ENCODE peak calls at places on chromosomes 7 and 10, in eight cellular contexts. R is IMR-90, J is neural progenitor cell, C is endothelial cell of umbilical vein, G is astrocyte, O is GM23248, X is mammary epithelial cell, I is HepG2. T is an unnamed sample.

GRCh38 chr10:130809761-130810515 is 501.6 kb downstream of the TCERG1L start:
- DNase-seq in X (no peak), O (no peak), G (no peak), C (no peak), R (no peak), I (no peak), J (no peak), T (no peak)

GRCh38 chr7:3578399-3578798 is 277.3 kb downstream of the SDK1 start:
- DNase-seq in J (no peak), G (no peak), I (no peak), C (no peak), O (no peak), X (no peak), R (no peak), T (no peak)

GRCh38 chr7:21867816-21868646 is 77.7 kb downstream of the CDCA7L start:
- DNase-seq in X (no peak), I (no peak), R (no peak), J (no peak), G (no peak), C (no peak), O (no peak), T (no peak)

GRCh38 chr10:129055966-129056365 is 411.1 kb upstream of the MGMT start:
- DNase-seq in R (no peak), X (no peak), C (no peak), G (no peak), I (no peak), J (peak; percentile 81), O (no peak), T (no peak)

GRCh38 chr7:105787071-105787470 is 89.3 kb downstream of the ATXN7L1 start:
- DNase-seq in C (no peak), X (peak; percentile 83), I (no peak), G (no peak), R (no peak), O (no peak), J (no peak), T (no peak)

GRCh38 chr10:11835704-11836103 is 12.5 kb downstream of the PROSER2 start:
- DNase-seq in R (no peak), I (no peak), X (no peak), J (no peak), O (no peak), G (no peak), C (no peak), T (no peak)

GRCh38 chr7:6165075-6165474 is 107.3 kb downstream of the CYTH3 start:
- DNase-seq in O (no peak), C (no peak), I (no peak), G (no peak), J (no peak), X (no peak), R (no peak), T (no peak)

GRCh38 chr7:2698581-2699288 is 10.7 kb downstream of the AMZ1 start:
- DNase-seq in R (no peak), J (no peak), O (no peak), X (no peak), C (no peak), G (no peak), I (no peak), T (peak; percentile 35)

GRCh38 chr7:46784746-46785145 is 797.2 kb downstream of the TNS3 start:
- DNase-seq in G (peak; percentile 81), R (peak; percentile 73), J (no peak), C (peak; percentile 91), O (peak; percentile 67), I (no peak), X (peak; percentile 90), T (peak; percentile 84)

GRCh38 chr7:70098133-70098561 is 499.9 kb downstream of the AUTS2 start:
- DNase-seq in G (peak; percentile 11), O (no peak), C (no peak), R (no peak), J (no peak), I (no peak), X (no peak), T (no peak)

GRCh38 chr7:107122483-107122882 is 46.3 kb upstream of the HBP1 start:
- DNase-seq in G (no peak), J (no peak), X (no peak), C (no peak), R (peak; percentile 85), I (no peak), O (peak; percentile 29), T (no peak)

GRCh38 chr7:55094122-55094690 is 75.4 kb downstream of the EGFR start:
- DNase-seq in I (no peak), O (no peak), J (no peak), C (no peak), R (no peak), G (no peak), X (no peak), T (no peak)

GRCh38 chr7:55096318-55096717 is 77.5 kb downstream of the EGFR start:
- DNase-seq in I (no peak), R (no peak), X (no peak), O (no peak), J (no peak), C (no peak), G (no peak), T (no peak)

GRCh38 chr7:55095672-55096071 is 76.9 kb downstream of the EGFR start:
- DNase-seq in I (no peak), G (no peak), J (no peak), O (no peak), X (no peak), R (no peak), C (no peak), T (no peak)

GRCh38 chr7:55093674-55094073 is 74.9 kb downstream of the EGFR start:
- DNase-seq in G (no peak), X (no peak), R (no peak), O (no peak), I (no peak), J (no peak), C (no peak), T (no peak)

DNA sequence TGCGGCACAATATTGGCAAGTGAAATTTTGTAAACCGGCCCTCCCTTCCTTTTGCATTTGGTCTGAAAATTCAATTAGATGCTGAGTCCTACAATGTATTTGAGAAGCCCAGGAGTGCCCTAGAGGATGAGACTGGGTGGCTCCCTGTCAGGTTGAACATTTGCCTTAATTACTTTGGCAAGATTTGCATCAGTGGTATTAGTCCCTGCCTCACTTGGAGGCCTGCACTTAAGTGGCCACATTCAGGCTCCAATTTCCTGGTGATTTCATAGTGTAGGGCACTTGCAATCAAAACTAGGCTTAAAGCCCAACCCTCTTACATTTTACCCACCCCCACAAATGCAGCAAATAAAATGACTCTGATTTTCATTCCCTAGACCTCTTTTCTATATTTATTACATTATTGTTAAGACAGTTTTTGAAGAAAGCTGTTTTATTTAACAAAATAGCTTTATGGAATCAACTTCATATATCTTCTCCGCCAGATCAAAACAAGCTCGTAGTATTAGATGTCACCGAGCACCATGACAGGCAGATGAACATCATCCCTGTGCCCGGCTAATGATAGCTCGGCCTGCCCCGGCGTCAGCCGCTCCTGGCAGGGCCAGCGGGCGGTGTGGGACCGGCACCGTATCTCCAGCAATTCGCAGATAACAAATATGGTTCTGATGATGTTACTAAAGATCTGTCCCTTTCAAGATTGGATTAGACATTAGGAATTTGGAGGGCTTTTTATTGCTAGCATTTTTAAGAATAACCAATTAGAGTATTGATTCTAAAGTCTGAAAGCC is 73.6 kb downstream of the EGFR start:
- DNase-seq in O (no peak), X (no peak), R (peak; percentile 34), C (no peak), J (no peak), G (no peak), I (no peak), T (peak; percentile 55)
- H3K27ac ChIP-seq in O (no peak overlapping the region), X (no peak overlapping the region), R (no peak overlapping the region), C (no peak overlapping the region), J (no peak overlapping the region), G (no peak overlapping the region), I (peak overlapping the region; percentile 58), T (no peak overlapping the region)

GRCh38 chr7:148697950-148698396 is 730 bp upstream of the CUL1 start:
- DNase-seq in C (no peak), J (no peak), G (no peak), O (peak; percentile 38), X (no peak), R (peak; percentile 23), I (no peak), T (peak; percentile 19)

GRCh38 chr7:148699024-148699771 is 495 bp downstream of the CUL1 start:
- DNase-seq in C (peak; percentile 56), G (peak; percentile 38), R (peak; percentile 45), O (peak; percentile 91), J (peak; percentile 83), X (peak; percentile 64), I (peak; percentile 65), T (peak; percentile 56)

GRCh38 chr7:148699772-148700629 is 1.3 kb downstream of the CUL1 start:
- DNase-seq in O (peak; percentile 70), I (peak; percentile 33), C (peak; percentile 38), R (peak; percentile 39), X (no peak), J (no peak), G (peak; percentile 48), T (peak; percentile 58)

GRCh38 chr7:148697256-148697841 is 1.4 kb upstream of the CUL1 start:
- DNase-seq in O (peak; percentile 56), J (no peak), I (no peak), X (no peak), C (peak; percentile 80), R (peak; percentile 63), G (no peak), T (peak; percentile 44)

DNA sequence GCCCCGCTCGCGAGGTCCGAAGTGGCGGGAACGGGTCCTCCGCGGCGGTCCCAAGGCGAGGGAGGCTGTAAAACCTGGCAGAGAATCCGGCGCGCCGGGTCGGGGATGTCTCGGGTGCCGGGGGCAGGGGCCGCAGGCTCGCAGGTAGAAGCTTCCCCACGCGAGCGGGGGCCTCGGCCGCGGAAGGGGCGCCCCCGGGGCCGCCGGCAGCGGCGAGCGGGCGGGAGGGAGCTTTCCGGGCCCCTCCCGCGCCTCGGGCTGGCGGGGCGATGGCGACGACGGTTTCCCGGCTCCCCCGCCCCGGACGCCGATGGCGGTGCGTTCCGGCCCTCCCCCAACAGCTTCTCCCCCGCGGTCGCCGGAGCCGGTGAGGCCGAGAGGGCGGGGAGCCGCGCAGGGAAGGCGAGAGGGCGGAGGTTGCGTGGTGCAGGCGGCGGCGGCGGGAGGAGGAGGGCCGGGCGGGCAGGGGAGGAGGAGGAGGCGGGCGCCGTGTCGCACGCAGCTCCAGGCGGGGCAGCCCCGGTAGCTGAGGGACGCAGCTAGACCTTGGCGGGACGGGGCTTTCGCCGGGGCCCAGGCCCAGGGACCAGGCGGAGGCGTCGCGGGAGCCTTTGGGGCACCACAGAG is at the start of gene CUL1:
- DNase-seq in R (peak; percentile 52), I (peak; percentile 46), C (peak; percentile 67), X (peak; percentile 79), J (peak; percentile 89), G (peak; percentile 46), O (peak; percentile 88), T (peak; percentile 72)
- H2AFZ ChIP-seq in R (peak within 1 kb of the TSS; percentile 92), I (no peak within 1 kb of the TSS), C (peak within 1 kb of the TSS; percentile 89), X (peak within 1 kb of the TSS; percentile 70), J (peak within 1 kb of the TSS; percentile 70), G (peak within 1 kb of the TSS; percentile 52), O (peak within 1 kb of the TSS; percentile 90), T (peak within 1 kb of the TSS; percentile 29)

GRCh38 chr7:1271656-1272055 is 39.0 kb downstream of the UNCX start:
- DNase-seq in J (no peak), G (no peak), O (no peak), I (no peak), R (no peak), X (no peak), C (no peak), T (no peak)
- H3K27me3 ChIP-seq in J (peaks cover 10% of the 10 kb centered on the region), G (no peaks in the 10 kb centered on the region), O (peaks cover 8% of the 10 kb centered on the region), I (peaks cover 9% of the 10 kb centered on the region), R (peaks cover 33% of the 10 kb centered on the region), X (peaks cover 15% of the 10 kb centered on the region), C (no peaks in the 10 kb centered on the region), T (no peaks in the 10 kb centered on the region)

DNA sequence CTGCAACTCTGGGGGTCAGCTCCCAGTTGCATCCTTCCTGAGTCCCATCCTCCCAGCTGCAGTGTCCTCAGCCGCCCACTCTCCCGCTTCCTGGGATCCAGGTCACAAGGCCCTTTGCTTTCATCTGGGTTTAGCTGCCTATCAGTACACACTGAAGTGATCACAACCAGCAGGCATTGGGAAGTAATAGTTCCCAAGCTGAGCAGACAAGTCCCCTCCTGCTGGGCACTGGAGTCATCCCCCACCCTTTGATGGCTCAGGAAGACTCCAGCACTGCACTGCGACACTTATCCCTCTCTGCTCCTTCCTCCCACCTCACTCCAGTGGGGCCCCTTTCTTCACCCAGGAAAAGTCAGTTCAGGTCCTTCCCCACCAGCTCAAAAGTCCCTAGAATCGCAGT is 49.4 kb upstream of the KCNMA1 start:
- DNase-seq in R (no peak), O (no peak), X (no peak), G (no peak), I (no peak), J (peak; percentile 32), C (no peak), T (no peak)
- H3K27ac ChIP-seq in R (no peak overlapping the region), O (no peak overlapping the region), X (no peak overlapping the region), G (no peak overlapping the region), I (no peak overlapping the region), J (no peak overlapping the region), C (no peak overlapping the region), T (no peak overlapping the region)